ENCODE peak calls at places on chromosomes 11 and 22, in seven cellular contexts. K, P, D, L, B, X and V are unnamed samples.

GRCh38 chr11:71086687-71087258 is 165.6 kb downstream of the SHANK2 start:
- DNase-seq in B (peak), X (no peak), D (peak), K (no peak), P (no peak), L (no peak), V (no peak)

GRCh38 chr11:103628121-103628520 is 408.3 kb upstream of the DDI1 start:
- DNase-seq in X (no peak), B (no peak), P (no peak), D (no peak), L (no peak), K (no peak), V (no peak)

GRCh38 chr11:14537134-14537599 is 17.0 kb upstream of the PSMA1 start:
- DNase-seq in K (no peak), B (peak), D (peak), P (peak), X (peak), L (no peak), V (no peak)

GRCh38 chr11:76830639-76831312 is 29.9 kb upstream of the ACER3 start:
- DNase-seq in P (no peak), D (peak), B (no peak), K (no peak), L (no peak), X (peak), V (peak)

GRCh38 chr11:93729129-93729616 is 12.1 kb downstream of the TAF1D start:
- DNase-seq in D (no peak), X (no peak), B (no peak), L (no peak), P (no peak), K (no peak), V (no peak)

GRCh38 chr22:40665312-40665711 is 14.0 kb upstream of the MCHR1 start:
- DNase-seq in X (peak), K (no peak), P (no peak), B (no peak), D (no peak), L (no peak), V (no peak)

GRCh38 chr11:118911113-118911879 is 14.4 kb downstream of the BCL9L start:
- DNase-seq in D (peak), L (no peak), X (peak), B (no peak), P (no peak), K (no peak), V (no peak)

GRCh38 chr22:25402501-25403283 is 161.8 kb upstream of the GRK3 start:
- DNase-seq in K (peak), X (peak), L (no peak), D (no peak), P (peak), B (no peak), V (no peak)

GRCh38 chr11:70788247-70789022 is 390.1 kb downstream of the CTTN start:
- DNase-seq in X (peak), L (no peak), B (no peak), K (no peak), D (no peak), P (no peak), V (no peak)

GRCh38 chr11:57567512-57568329 is at the start of gene UBE2L6:
- DNase-seq in X (peak), P (peak), D (peak), L (peak), B (peak), K (no peak), V (peak)

GRCh38 chr11:30192620-30193019 is 38.2 kb upstream of the FSHB start:
- DNase-seq in X (no peak), L (no peak), P (no peak), B (no peak), D (no peak), K (no peak), V (no peak)

GRCh38 chr11:117734596-117734995 is 62.4 kb downstream of the DSCAML1 start:
- DNase-seq in L (no peak), B (no peak), P (no peak), X (no peak), D (no peak), K (no peak), V (no peak)

GRCh38 chr11:68279676-68280075 is 7.9 kb upstream of the C11orf24 start:
- DNase-seq in D (no peak), K (peak), X (no peak), L (no peak), B (no peak), P (no peak), V (no peak)

GRCh38 chr22:46070215-46070721 is 80.1 kb upstream of the PPARA start:
- DNase-seq in D (peak), B (peak), L (peak), K (no peak), P (no peak), X (no peak), V (no peak)

GRCh38 chr22:47626428-47627390 is 864.3 kb downstream of the TBC1D22A start:
- DNase-seq in X (no peak), P (no peak), D (no peak), K (no peak), B (no peak), L (no peak), V (peak)

GRCh38 chr11:85721191-85721590 is 35.2 kb upstream of the CCDC89 start:
- DNase-seq in K (no peak), L (no peak), P (no peak), B (no peak), X (no peak), D (no peak), V (no peak)

GRCh38 chr11:83641511-83641910 is 355.3 kb upstream of the CCDC90B start:
- DNase-seq in B (no peak), P (no peak), X (peak), L (no peak), K (no peak), D (peak), V (no peak)

GRCh38 chr11:121592708-121593107 is 139.9 kb upstream of the SORL1-AS1 start:
- DNase-seq in P (peak), L (no peak), D (no peak), B (no peak), X (no peak), K (no peak), V (no peak)

GRCh38 chr11:118980191-118980881 is 8.8 kb downstream of the FOXR1 start:
- DNase-seq in X (no peak), P (no peak), B (no peak), L (no peak), D (peak), K (no peak), V (no peak)

GRCh38 chr22:29115682-29116313 is 43.0 kb downstream of the KREMEN1 start:
- DNase-seq in L (no peak), K (no peak), B (peak), D (no peak), X (no peak), P (no peak), V (no peak)

GRCh38 chr22:40178417-40179409 is 988 bp downstream of the TNRC6B start:
- DNase-seq in L (peak), X (peak), K (no peak), B (peak), D (peak), P (no peak), V (peak)

GRCh38 chr11:64754919-64755662 is 4.7 kb downstream of the PYGM start:
- DNase-seq in B (no peak), K (no peak), X (no peak), L (no peak), P (no peak), D (no peak), V (no peak)

GRCh38 chr11:126268361-126268707 is 361 bp downstream of the SRPRA start:
- DNase-seq in X (no peak), K (no peak), B (no peak), L (no peak), D (peak), P (no peak), V (no peak)

GRCh38 chr11:132803436-132803835 is 728.9 kb downstream of the OPCML start:
- DNase-seq in P (no peak), D (no peak), L (no peak), K (no peak), B (no peak), X (peak), V (no peak)

GRCh38 chr11:94030059-94030458 is 8.9 kb downstream of the HEPHL1 start:
- DNase-seq in X (no peak), L (no peak), D (no peak), B (no peak), K (no peak), P (no peak), V (no peak)

GRCh38 chr11:108561535-108561991 is 32.0 kb downstream of the EXPH5 start:
- DNase-seq in P (no peak), L (no peak), X (peak), D (no peak), B (no peak), K (no peak), V (peak)

GRCh38 chr22:42202669-42203068 is 67.8 kb downstream of the TCF20 start:
- DNase-seq in P (no peak), B (no peak), X (no peak), L (no peak), D (no peak), K (no peak), V (no peak)

GRCh38 chr11:80899381-80899780 is 1458.6 kb upstream of the TENM4 start:
- DNase-seq in K (peak), L (no peak), B (no peak), D (no peak), P (no peak), X (no peak), V (no peak)

GRCh38 chr11:62543680-62544444 is 2.7 kb downstream of the AHNAK start:
- DNase-seq in D (no peak), K (no peak), X (no peak), B (no peak), P (peak), L (no peak), V (no peak)

GRCh38 chr11:39365809-39366436 is 2093.5 kb downstream of the LRRC4C start:
- DNase-seq in L (no peak), B (peak), X (peak), K (peak), D (peak), P (no peak), V (no peak)

GRCh38 chr11:66338276-66339162 is 2.3 kb upstream of the RIN1 start:
- DNase-seq in X (no peak), P (no peak), D (no peak), B (no peak), K (no peak), L (no peak), V (no peak)

GRCh38 chr11:66337103-66337899 is 1.1 kb upstream of the RIN1 start:
- DNase-seq in X (peak), L (no peak), P (no peak), D (no peak), K (no peak), B (no peak), V (peak)

GRCh38 chr11:66335531-66336233 is 552 bp downstream of the RIN1 start:
- DNase-seq in X (peak), B (peak), K (no peak), L (no peak), P (no peak), D (peak), V (peak)

GRCh38 chr11:66334605-66335442 is 1.4 kb downstream of the RIN1 start:
- DNase-seq in X (no peak), L (no peak), P (no peak), K (no peak), D (peak), B (no peak), V (no peak)

DNA sequence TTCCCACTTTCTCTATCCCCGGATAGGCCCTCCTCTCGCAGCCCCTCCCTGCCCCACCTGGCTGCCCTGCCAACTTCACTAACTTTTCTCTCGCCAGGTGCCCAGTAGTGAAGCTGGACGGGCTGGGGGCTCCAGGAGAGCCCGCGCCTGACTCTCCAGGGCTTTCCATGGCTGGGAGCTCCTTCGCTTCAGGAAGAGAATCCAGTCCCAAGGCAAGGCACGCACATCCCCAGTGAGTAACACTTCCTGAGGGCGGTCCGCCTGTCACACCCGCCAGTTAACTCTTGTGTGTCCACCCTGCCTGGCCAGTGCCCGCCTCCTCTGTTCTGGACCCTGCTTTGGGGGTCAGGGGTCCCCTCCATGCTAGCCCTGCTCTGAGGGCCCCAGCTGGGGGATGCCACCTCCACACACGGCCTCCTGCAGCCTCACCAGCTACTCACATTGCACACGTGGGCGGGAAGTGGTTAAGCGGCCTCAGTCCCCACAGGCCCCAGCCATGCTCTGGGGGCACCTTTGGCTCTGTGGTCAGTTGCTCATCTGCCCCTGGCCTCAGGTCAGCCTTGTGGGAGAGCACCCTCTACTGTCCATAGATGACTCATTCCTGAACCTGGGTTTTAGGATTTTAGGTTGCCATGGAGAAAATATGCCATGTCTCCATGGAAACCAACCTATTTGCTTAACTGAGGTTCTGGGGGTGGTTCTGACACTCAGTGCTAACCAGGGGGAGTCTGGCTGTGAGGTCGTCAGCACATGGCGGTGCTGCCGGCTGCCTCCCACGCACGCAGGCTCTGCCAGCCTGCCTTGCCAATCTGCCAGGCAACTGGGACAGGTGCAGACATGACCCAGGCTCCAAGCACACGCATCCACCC is at the start of gene RIN1:
- DNase-seq in P (peak), B (peak), L (peak), K (peak), D (peak), X (peak), V (peak)
- TF ChIP-seq CTCF in P (peak), B (peak), L (peak), K (peak), D (peak), X (peak), V (peak)

DNA sequence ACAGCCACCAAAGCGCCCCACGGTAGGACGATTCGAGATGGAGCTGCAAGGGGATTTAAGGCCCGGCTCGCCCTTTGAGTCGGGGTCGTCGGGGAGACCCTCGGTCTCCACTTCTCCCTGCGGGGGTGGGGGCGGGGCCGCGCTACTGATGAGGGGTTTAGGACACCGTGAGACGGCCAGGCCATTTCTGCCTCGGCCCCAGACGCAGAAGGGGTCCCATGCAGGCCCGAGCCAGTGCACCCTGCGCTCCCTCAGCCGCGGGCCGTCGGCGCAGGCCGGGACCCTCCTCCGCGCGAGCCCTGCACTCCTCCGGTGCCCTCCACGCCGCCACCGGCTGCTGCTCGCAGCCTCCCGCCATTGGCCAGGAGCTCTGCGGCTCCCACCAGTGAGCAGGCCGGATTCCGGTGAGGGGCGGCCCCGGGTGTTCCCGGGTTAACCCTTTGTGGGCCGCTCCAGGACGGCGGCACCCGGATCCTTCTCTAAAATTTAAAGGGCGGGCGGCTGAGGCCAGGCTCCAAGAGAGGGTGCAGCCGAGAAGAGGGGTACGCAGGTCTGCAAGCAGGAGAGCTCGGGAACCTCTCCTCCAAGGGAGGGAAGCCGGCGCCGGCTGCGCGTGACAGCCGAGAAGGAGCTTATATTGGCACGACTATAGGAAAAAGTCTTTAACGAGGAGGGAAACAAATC is 18.0 kb downstream of the CREB3L1 start:
- DNase-seq in P (peak), B (peak), K (no peak), X (peak), L (peak), D (peak), V (peak)
- TF ChIP-seq CTCF in P (no peak), B (no peak), K (no peak), X (no peak), L (no peak), D (no peak), V (no peak)

GRCh38 chr11:131070365-131070764 is 154.1 kb upstream of the SNX19 start:
- DNase-seq in L (no peak), X (no peak), P (no peak), D (no peak), B (no peak), K (no peak), V (no peak)
- TF ChIP-seq CTCF in L (no peak), X (peak), P (no peak), D (no peak), B (no peak), K (no peak), V (no peak)

DNA sequence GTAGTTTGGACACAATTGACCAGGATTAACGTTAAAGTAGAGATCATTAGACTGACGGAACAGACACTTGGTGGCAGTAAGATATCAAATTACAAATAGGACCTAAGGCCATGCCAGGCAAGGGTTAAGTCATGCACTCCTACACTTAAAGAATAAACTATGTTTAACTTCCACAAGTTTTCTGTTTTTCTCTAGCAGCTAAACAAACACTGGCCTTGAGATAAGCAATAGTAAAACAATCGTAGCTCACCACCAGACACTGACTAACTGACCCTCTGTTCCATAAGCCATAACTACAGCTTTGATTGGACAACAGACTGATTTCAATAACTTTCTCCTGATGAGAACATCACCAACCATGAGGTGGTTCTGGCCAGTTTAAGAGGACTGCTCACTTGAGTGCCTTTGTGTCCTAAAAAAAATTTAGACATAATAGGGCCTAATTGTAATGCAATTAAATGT is 2.0 kb upstream of the CEP126 start:
- DNase-seq in X (no peak), K (no peak), P (no peak), B (no peak), L (no peak), D (peak), V (no peak)
- TF ChIP-seq CTCF in X (no peak), K (no peak), P (no peak), B (no peak), L (no peak), D (peak), V (no peak)

DNA sequence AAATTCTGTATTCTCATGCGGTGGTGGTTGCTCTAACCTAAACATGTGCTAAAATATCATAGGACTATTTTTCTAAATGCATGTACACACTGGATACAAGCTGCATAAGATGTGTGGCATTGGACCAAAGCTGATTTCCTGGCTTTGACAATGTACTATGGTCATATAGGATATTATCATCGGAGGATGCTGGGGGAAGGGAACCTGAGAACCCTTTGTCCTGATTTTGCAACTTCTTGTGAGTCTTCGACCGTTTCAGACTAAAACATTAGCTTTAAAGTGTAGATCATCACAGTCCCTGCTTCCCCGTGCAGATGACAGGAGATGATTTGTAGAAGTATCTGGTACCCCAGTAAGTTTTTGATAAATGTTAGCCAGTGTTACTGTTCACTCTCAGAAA is 554.7 kb downstream of the MIAT start:
- DNase-seq in P (no peak), L (no peak), D (no peak), X (no peak), B (no peak), K (no peak), V (no peak)
- TF ChIP-seq CTCF in P (no peak), L (no peak), D (no peak), X (no peak), B (no peak), K (no peak), V (no peak)

DNA sequence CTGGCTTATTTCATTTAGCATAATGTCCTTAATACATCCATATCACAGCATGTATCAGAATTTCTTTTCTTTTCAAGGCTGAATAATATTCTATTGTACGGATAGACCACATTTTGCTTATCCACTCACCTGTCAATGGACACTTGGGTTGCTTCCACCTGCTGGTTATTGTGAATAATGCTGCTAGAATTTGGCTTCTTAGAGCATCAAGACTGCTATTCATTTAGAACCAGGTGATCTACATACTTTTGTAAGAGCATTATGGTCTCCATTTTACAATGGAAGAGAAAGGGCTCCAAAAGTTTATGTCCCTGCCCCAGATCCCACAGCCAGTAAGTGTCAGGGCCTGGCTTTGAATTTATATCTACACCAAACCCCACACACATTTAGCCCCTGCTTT is 100.7 kb upstream of the CD82 start:
- DNase-seq in D (no peak), K (no peak), B (no peak), P (no peak), L (no peak), X (no peak), V (no peak)
- TF ChIP-seq CTCF in D (no peak), K (peak), B (no peak), P (no peak), L (no peak), X (peak), V (no peak)

DNA sequence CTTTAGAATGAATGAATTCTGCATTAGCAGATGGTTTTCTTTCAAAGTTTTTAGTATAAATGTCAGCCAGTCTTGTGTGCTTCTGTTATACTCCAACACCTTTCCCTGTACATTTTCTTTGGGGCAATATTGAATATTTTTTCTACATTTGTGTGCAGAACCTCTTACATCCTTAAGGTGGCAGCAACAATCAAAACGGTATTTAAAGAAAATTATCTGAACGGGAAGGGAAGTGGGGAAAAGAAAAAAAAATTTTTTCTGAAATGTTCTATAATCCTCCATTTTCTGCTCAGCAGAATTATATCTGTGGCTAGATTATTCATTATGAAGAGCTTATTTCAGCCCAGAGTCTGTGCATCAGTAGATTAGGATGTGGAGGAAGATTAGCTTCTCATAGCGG is 347.3 kb upstream of the RAG2 start:
- DNase-seq in B (peak), L (no peak), D (peak), K (no peak), X (no peak), P (no peak), V (no peak)
- TF ChIP-seq CTCF in B (peak), L (peak), D (peak), K (peak), X (peak), P (peak), V (peak)